ENCODE peak calls at places on chromosome 20, in nine cellular contexts. B is NCI-H2171; J is effector memory CD8-positive, alpha-beta T cell; U is kidney glomerular epithelial cell; C is hypothalamus; T is NCI-H460; G is aorta; V is Panc1; M is Calu3. N is an unnamed sample.

GRCh38 chr20:19047040-19047950 is 165.1 kb upstream of the SLC24A3 start:
- DNase-seq in U (no peak), J (no peak), B (no peak), C (no peak), G (peak; percentile 81), T (no peak), V (no peak), M (peak; percentile 49), N (peak; percentile 86)

GRCh38 chr20:58310291-58310782 is 822 bp downstream of the RAB22A start:
- DNase-seq in B (no peak), M (no peak), T (peak; percentile 14), V (peak; percentile 8), C (no peak), U (peak; percentile 14), G (no peak), J (no peak), N (no peak)

GRCh38 chr20:62588458-62589149 is 53.7 kb upstream of the SLCO4A1 start:
- DNase-seq in M (no peak), G (no peak), B (no peak), V (no peak), T (no peak), J (no peak), C (no peak), U (no peak), N (no peak)

GRCh38 chr20:40719330-40719729 is 30.3 kb upstream of the MAFB start:
- DNase-seq in C (no peak), G (no peak), B (no peak), J (no peak), V (no peak), U (no peak), T (no peak), M (no peak), N (no peak)

GRCh38 chr20:15100506-15101160 is 763.2 kb upstream of the FLRT3 start:
- DNase-seq in V (no peak), G (no peak), C (no peak), M (no peak), U (peak; percentile 8), J (no peak), B (no peak), T (no peak), N (no peak)

GRCh38 chr20:33689973-33690372 is 3.8 kb upstream of the E2F1 start:
- DNase-seq in V (no peak), T (no peak), J (peak; percentile 42), B (no peak), G (no peak), U (no peak), M (no peak), C (peak; percentile 30), N (no peak)

GRCh38 chr20:50478162-50479036 is 31.8 kb upstream of the PTPN1 start:
- DNase-seq in G (peak; percentile 86), U (no peak), C (peak; percentile 14), V (no peak), M (peak; percentile 64), J (peak; percentile 67), T (peak; percentile 64), B (no peak), N (peak; percentile 75)

GRCh38 chr20:32906200-32906599 is 47.5 kb downstream of the EFCAB8 start:
- DNase-seq in B (peak; percentile 86), U (no peak), T (no peak), M (no peak), V (no peak), G (no peak), J (no peak), C (no peak), N (no peak)

GRCh38 chr20:50866036-50866685 is 65.1 kb downstream of the ADNP start:
- DNase-seq in U (no peak), V (no peak), M (no peak), G (no peak), C (no peak), T (no peak), J (no peak), B (no peak), N (no peak)

GRCh38 chr20:52303281-52303950 is 111.8 kb upstream of the ZFP64 start:
- DNase-seq in M (no peak), V (no peak), U (no peak), J (no peak), B (no peak), G (no peak), C (no peak), T (no peak), N (no peak)

GRCh38 chr20:9454781-9455180 is 59.6 kb upstream of the LAMP5 start:
- DNase-seq in T (no peak), G (no peak), C (no peak), U (no peak), V (no peak), J (no peak), M (no peak), B (no peak), N (no peak)

GRCh38 chr20:62618622-62619529 is 23.4 kb upstream of the SLCO4A1 start:
- DNase-seq in V (no peak), U (no peak), T (no peak), C (no peak), M (no peak), B (no peak), J (no peak), G (no peak), N (no peak)

GRCh38 chr20:43191946-43192847 is 2.5 kb upstream of the PTPRT start:
- DNase-seq in G (no peak), C (peak; percentile 36), U (peak; percentile 6), V (no peak), T (no peak), J (no peak), B (no peak), M (peak; percentile 77), N (no peak)

GRCh38 chr20:51487525-51488279 is 54.8 kb downstream of the NFATC2 start:
- DNase-seq in B (no peak), U (peak; percentile 88), G (no peak), M (peak; percentile 82), V (peak; percentile 63), C (no peak), T (peak; percentile 62), J (no peak), N (no peak)

GRCh38 chr20:10495173-10495572 is 60.1 kb downstream of the SLX4IP start:
- DNase-seq in M (no peak), U (no peak), V (no peak), G (no peak), T (no peak), B (no peak), C (no peak), J (no peak), N (no peak)

GRCh38 chr20:43508106-43508505 is 609 bp downstream of the L3MBTL1 start:
- DNase-seq in B (no peak), T (no peak), J (no peak), M (peak; percentile 43), G (peak; percentile 75), C (no peak), U (no peak), V (no peak), N (no peak)

GRCh38 chr20:11166716-11167115 is 492.9 kb upstream of the JAG1 start:
- DNase-seq in U (no peak), J (no peak), G (no peak), C (no peak), B (no peak), M (no peak), V (no peak), T (no peak), N (no peak)

GRCh38 chr20:1169224-1169623 is 15.6 kb downstream of the TMEM74B start:
- DNase-seq in C (no peak), B (no peak), M (no peak), G (no peak), V (no peak), T (no peak), U (no peak), J (no peak), N (no peak)

GRCh38 chr20:911882-912600 is 4.1 kb downstream of the ANGPT4 start:
- DNase-seq in B (no peak), V (no peak), G (no peak), T (no peak), C (no peak), J (no peak), M (peak; percentile 11), U (no peak), N (no peak)

GRCh38 chr20:24098886-24099285 is 110.3 kb upstream of the GGTLC1 start:
- DNase-seq in T (no peak), C (no peak), J (no peak), G (no peak), B (no peak), V (no peak), U (peak; percentile 48), M (no peak), N (no peak)

GRCh38 chr20:49316704-49317103 is 38.8 kb upstream of the ZNFX1 start:
- DNase-seq in M (no peak), G (no peak), C (no peak), J (no peak), B (no peak), V (no peak), T (no peak), U (no peak), N (no peak)

N was measured in suprapubic skin.